ENCODE peak calls at places on chromosomes 7 and 10, in eight cellular contexts. One of them, this sample, is unnamed.

GRCh38 chr7:95276114-95276513 is 48.2 kb downstream of the PON1 start:
- DNase-seq in spleen: no peak
- DNase-seq in heart left ventricle: no peak
- DNase-seq in ovary: no peak
- DNase-seq in A549: no peak
- DNase-seq in IMR-90: no peak
- DNase-seq in uterus: no peak
- DNase-seq in GM12892: no peak
- DNase-seq in this sample: no peak

GRCh38 chr10:15035385-15036301 is 8.1 kb upstream of the OLAH start:
- DNase-seq in ovary: no peak
- DNase-seq in spleen: no peak
- DNase-seq in heart left ventricle: peak; percentile 42
- DNase-seq in uterus: no peak
- DNase-seq in IMR-90: peak; percentile 89
- DNase-seq in GM12892: no peak
- DNase-seq in A549: no peak
- DNase-seq in this sample: no peak

GRCh38 chr10:132422169-132422691 is 25.2 kb downstream of the PWWP2B start:
- DNase-seq in A549: no peak
- DNase-seq in spleen: peak; percentile 92
- DNase-seq in GM12892: no peak
- DNase-seq in uterus: no peak
- DNase-seq in IMR-90: no peak
- DNase-seq in heart left ventricle: no peak
- DNase-seq in ovary: no peak
- DNase-seq in this sample: no peak

GRCh38 chr10:26781797-26782196 is 79.0 kb downstream of the ABI1 start:
- DNase-seq in uterus: no peak
- DNase-seq in A549: no peak
- DNase-seq in GM12892: no peak
- DNase-seq in heart left ventricle: no peak
- DNase-seq in spleen: no peak
- DNase-seq in ovary: no peak
- DNase-seq in IMR-90: peak; percentile 38
- DNase-seq in this sample: no peak

GRCh38 chr7:148688526-148688925 is 10.2 kb upstream of the CUL1 start:
- DNase-seq in heart left ventricle: no peak
- DNase-seq in IMR-90: no peak
- DNase-seq in GM12892: no peak
- DNase-seq in ovary: no peak
- DNase-seq in uterus: no peak
- DNase-seq in A549: no peak
- DNase-seq in spleen: no peak
- DNase-seq in this sample: no peak

GRCh38 chr10:49761789-49762565 is at the start of gene OGDHL:
- DNase-seq in IMR-90: peak; percentile 19
- DNase-seq in heart left ventricle: no peak
- DNase-seq in ovary: peak; percentile 57
- DNase-seq in GM12892: peak; percentile 49
- DNase-seq in A549: no peak
- DNase-seq in uterus: no peak
- DNase-seq in spleen: peak; percentile 81
- DNase-seq in this sample: peak; percentile 80

GRCh38 chr7:107879400-107880035 is 11.5 kb upstream of the DLD start:
- DNase-seq in spleen: no peak
- DNase-seq in A549: peak; percentile 56
- DNase-seq in ovary: no peak
- DNase-seq in uterus: no peak
- DNase-seq in heart left ventricle: no peak
- DNase-seq in IMR-90: peak; percentile 69
- DNase-seq in GM12892: no peak
- DNase-seq in this sample: peak; percentile 39

GRCh38 chr7:98551541-98552273 is 65.4 kb upstream of the NPTX2 start:
- DNase-seq in heart left ventricle: no peak
- DNase-seq in IMR-90: no peak
- DNase-seq in spleen: no peak
- DNase-seq in uterus: no peak
- DNase-seq in A549: no peak
- DNase-seq in ovary: no peak
- DNase-seq in GM12892: no peak
- DNase-seq in this sample: no peak

GRCh38 chr7:151311294-151311864 is 30.2 kb upstream of the NUB1 start:
- DNase-seq in uterus: no peak
- DNase-seq in A549: no peak
- DNase-seq in IMR-90: no peak
- DNase-seq in spleen: no peak
- DNase-seq in ovary: no peak
- DNase-seq in GM12892: no peak
- DNase-seq in heart left ventricle: no peak
- DNase-seq in this sample: peak; percentile 53

GRCh38 chr10:63264852-63265617 is 131.9 kb downstream of the NRBF2 start:
- DNase-seq in A549: peak; percentile 14
- DNase-seq in uterus: no peak
- DNase-seq in heart left ventricle: no peak
- DNase-seq in spleen: no peak
- DNase-seq in GM12892: no peak
- DNase-seq in IMR-90: peak; percentile 68
- DNase-seq in ovary: peak; percentile 24
- DNase-seq in this sample: no peak
- TF ChIP-seq POLR2A in A549: no peak
- TF ChIP-seq POLR2A in uterus: peak; percentile 43
- TF ChIP-seq POLR2A in heart left ventricle: no peak
- TF ChIP-seq POLR2A in spleen: no peak
- TF ChIP-seq POLR2A in GM12892: peak; percentile 48
- TF ChIP-seq POLR2A in IMR-90: peak; percentile 60
- TF ChIP-seq POLR2A in ovary: no peak
- TF ChIP-seq POLR2A in this sample: no peak

GRCh38 chr10:70409772-70410171 is 5.8 kb downstream of the EIF4EBP2 start:
- DNase-seq in A549: no peak
- DNase-seq in ovary: no peak
- DNase-seq in uterus: no peak
- DNase-seq in heart left ventricle: no peak
- DNase-seq in IMR-90: no peak
- DNase-seq in GM12892: no peak
- DNase-seq in spleen: no peak
- DNase-seq in this sample: no peak

GRCh38 chr10:70410608-70411007 is 6.7 kb downstream of the EIF4EBP2 start:
- DNase-seq in GM12892: no peak
- DNase-seq in heart left ventricle: no peak
- DNase-seq in ovary: no peak
- DNase-seq in spleen: no peak
- DNase-seq in uterus: no peak
- DNase-seq in A549: no peak
- DNase-seq in IMR-90: no peak
- DNase-seq in this sample: no peak

GRCh38 chr10:70404036-70404905 is at the start of gene EIF4EBP2:
- DNase-seq in spleen: peak; percentile 100
- DNase-seq in uterus: peak; percentile 99
- DNase-seq in A549: peak; percentile 71
- DNase-seq in GM12892: peak; percentile 81
- DNase-seq in IMR-90: peak; percentile 93
- DNase-seq in heart left ventricle: peak; percentile 98
- DNase-seq in ovary: peak; percentile 98
- DNase-seq in this sample: peak; percentile 97

GRCh38 chr10:70403483-70404035 is 386 bp upstream of the EIF4EBP2 start:
- DNase-seq in ovary: no peak
- DNase-seq in spleen: no peak
- DNase-seq in A549: no peak
- DNase-seq in uterus: no peak
- DNase-seq in GM12892: no peak
- DNase-seq in IMR-90: no peak
- DNase-seq in heart left ventricle: no peak
- DNase-seq in this sample: no peak

GRCh38 chr10:70404906-70405824 is 1.2 kb downstream of the EIF4EBP2 start:
- DNase-seq in ovary: peak; percentile 83
- DNase-seq in spleen: peak; percentile 78
- DNase-seq in uterus: peak; percentile 93
- DNase-seq in heart left ventricle: peak; percentile 88
- DNase-seq in GM12892: no peak
- DNase-seq in A549: peak; percentile 40
- DNase-seq in IMR-90: peak; percentile 96
- DNase-seq in this sample: peak; percentile 95
- TF ChIP-seq POLR2A in ovary: peak; percentile 48
- TF ChIP-seq POLR2A in spleen: no peak
- TF ChIP-seq POLR2A in uterus: peak; percentile 87
- TF ChIP-seq POLR2A in heart left ventricle: no peak
- TF ChIP-seq POLR2A in GM12892: no peak
- TF ChIP-seq POLR2A in A549: no peak
- TF ChIP-seq POLR2A in IMR-90: no peak
- TF ChIP-seq POLR2A in this sample: no peak

GRCh38 chr7:32890553-32891045 is 961 bp downstream of the KBTBD2 start:
- DNase-seq in ovary: peak; percentile 15
- DNase-seq in A549: no peak
- DNase-seq in IMR-90: peak; percentile 71
- DNase-seq in heart left ventricle: no peak
- DNase-seq in spleen: no peak
- DNase-seq in GM12892: peak; percentile 24
- DNase-seq in uterus: peak; percentile 28
- DNase-seq in this sample: peak; percentile 57
- TF ChIP-seq POLR2A in ovary: no peak
- TF ChIP-seq POLR2A in A549: no peak
- TF ChIP-seq POLR2A in IMR-90: peak; percentile 53
- TF ChIP-seq POLR2A in heart left ventricle: no peak
- TF ChIP-seq POLR2A in spleen: no peak
- TF ChIP-seq POLR2A in GM12892: no peak
- TF ChIP-seq POLR2A in uterus: peak; percentile 73
- TF ChIP-seq POLR2A in this sample: no peak

GRCh38 chr10:13695588-13695987 is 108.8 kb downstream of the PRPF18 start:
- DNase-seq in A549: no peak
- DNase-seq in IMR-90: no peak
- DNase-seq in ovary: no peak
- DNase-seq in uterus: no peak
- DNase-seq in spleen: peak; percentile 81
- DNase-seq in heart left ventricle: no peak
- DNase-seq in GM12892: no peak
- DNase-seq in this sample: no peak

GRCh38 chr10:13699216-13699615 is 112.5 kb downstream of the PRPF18 start:
- DNase-seq in ovary: no peak
- DNase-seq in spleen: peak; percentile 41
- DNase-seq in A549: no peak
- DNase-seq in heart left ventricle: peak; percentile 60
- DNase-seq in GM12892: no peak
- DNase-seq in IMR-90: no peak
- DNase-seq in uterus: no peak
- DNase-seq in this sample: no peak

GRCh38 chr10:13698217-13698616 is 111.5 kb downstream of the PRPF18 start:
- DNase-seq in GM12892: no peak
- DNase-seq in uterus: no peak
- DNase-seq in A549: no peak
- DNase-seq in heart left ventricle: peak; percentile 77
- DNase-seq in ovary: no peak
- DNase-seq in IMR-90: no peak
- DNase-seq in spleen: peak; percentile 21
- DNase-seq in this sample: no peak

GRCh38 chr10:13690281-13690825 is 103.6 kb downstream of the PRPF18 start:
- DNase-seq in spleen: peak; percentile 31
- DNase-seq in heart left ventricle: no peak
- DNase-seq in uterus: no peak
- DNase-seq in A549: no peak
- DNase-seq in GM12892: peak; percentile 40
- DNase-seq in ovary: no peak
- DNase-seq in IMR-90: no peak
- DNase-seq in this sample: no peak

GRCh38 chr10:13693783-13694450 is 107.2 kb downstream of the PRPF18 start:
- DNase-seq in A549: no peak
- DNase-seq in uterus: no peak
- DNase-seq in ovary: no peak
- DNase-seq in heart left ventricle: no peak
- DNase-seq in GM12892: no peak
- DNase-seq in IMR-90: no peak
- DNase-seq in spleen: peak; percentile 69
- DNase-seq in this sample: no peak
- TF ChIP-seq POLR2A in A549: no peak
- TF ChIP-seq POLR2A in uterus: no peak
- TF ChIP-seq POLR2A in ovary: no peak
- TF ChIP-seq POLR2A in heart left ventricle: no peak
- TF ChIP-seq POLR2A in GM12892: no peak
- TF ChIP-seq POLR2A in IMR-90: no peak
- TF ChIP-seq POLR2A in spleen: no peak
- TF ChIP-seq POLR2A in this sample: no peak